ENCODE peak calls at places on chromosomes 2 and 18, in seven cellular contexts. Y is GM12878, Z is tibial nerve, E is K562, G is transverse colon, S is A549, N is stomach. F is an unnamed sample.
A peak's percentile ranks its signal among the peaks of the same experiment; 100 is the strongest.

GRCh38 chr18:21489119-21489750 is 111.3 kb downstream of the ESCO1 start:
- DNase-seq in N (peak; percentile 45), E (peak; percentile 78), G (peak; percentile 47), S (peak; percentile 36), Y (no peak), Z (no peak), F (no peak)

GRCh38 chr2:68225119-68225632 is 27.2 kb downstream of the PPP3R1 start:
- DNase-seq in Z (no peak), E (peak; percentile 75), S (peak; percentile 23), Y (peak; percentile 26), N (peak; percentile 31), G (peak; percentile 37), F (no peak)

GRCh38 chr2:109382946-109383345 is 230.8 kb downstream of the SEPTIN10 start:
- DNase-seq in S (no peak), N (peak; percentile 51), Z (peak; percentile 35), E (no peak), G (peak; percentile 17), Y (no peak), F (peak; percentile 82)

GRCh38 chr18:78893396-78894305 is 86.0 kb upstream of the SALL3 start:
- DNase-seq in G (no peak), Z (no peak), Y (no peak), S (no peak), E (no peak), N (no peak), F (no peak)

GRCh38 chr2:181715033-181715630 is 34.8 kb upstream of the NEUROD1 start:
- DNase-seq in E (peak; percentile 81), Y (peak; percentile 56), G (peak; percentile 60), S (peak; percentile 16), N (peak; percentile 68), Z (peak; percentile 47), F (peak; percentile 69)

GRCh38 chr2:156321243-156321904 is 11.1 kb downstream of the NR4A2 start:
- DNase-seq in N (peak; percentile 44), G (no peak), E (no peak), S (no peak), Y (no peak), Z (no peak), F (no peak)

GRCh38 chr18:37578886-37579513 is 13.4 kb upstream of the CELF4 start:
- DNase-seq in G (no peak), Z (no peak), E (peak; percentile 27), N (no peak), S (peak; percentile 27), Y (no peak), F (no peak)

GRCh38 chr2:164515030-164515429 is 106.3 kb downstream of the GRB14 start:
- DNase-seq in Z (no peak), S (no peak), N (no peak), G (no peak), Y (no peak), E (no peak), F (no peak)

GRCh38 chr18:32906506-32907214 is 133.8 kb upstream of the KLHL14 start:
- DNase-seq in S (no peak), Y (no peak), Z (no peak), E (no peak), G (no peak), N (no peak), F (no peak)

GRCh38 chr18:6413554-6414117 is 1.1 kb downstream of the L3MBTL4 start:
- DNase-seq in N (peak; percentile 35), Z (no peak), Y (no peak), E (no peak), S (no peak), G (no peak), F (no peak)

GRCh38 chr2:134154269-134154668 is 99.6 kb upstream of the MGAT5 start:
- DNase-seq in E (peak; percentile 62), Y (peak; percentile 36), G (peak; percentile 37), Z (no peak), N (no peak), S (no peak), F (no peak)

GRCh38 chr2:204335642-204336041 is 209.6 kb upstream of the PARD3B start:
- DNase-seq in G (no peak), Y (no peak), E (no peak), N (no peak), Z (no peak), S (no peak), F (no peak)

GRCh38 chr2:118431188-118431562 is 342.9 kb downstream of the INSIG2 start:
- DNase-seq in Z (no peak), N (no peak), S (no peak), E (peak; percentile 9), Y (no peak), G (no peak), F (no peak)

GRCh38 chr2:86015006-86015405 is 90.7 kb downstream of the POLR1A start:
- DNase-seq in E (no peak), G (no peak), Z (no peak), N (no peak), S (no peak), Y (no peak), F (peak; percentile 29)

GRCh38 chr2:217903859-217904613 is 98.8 kb downstream of the TNS1 start:
- DNase-seq in Z (peak; percentile 72), Y (no peak), G (peak; percentile 62), N (peak; percentile 81), E (no peak), S (no peak), F (peak; percentile 94)

GRCh38 chr2:187208199-187208785 is 239.8 kb downstream of the CALCRL start:
- DNase-seq in G (peak; percentile 9), N (no peak), Z (no peak), Y (no peak), S (no peak), E (no peak), F (no peak)

DNA sequence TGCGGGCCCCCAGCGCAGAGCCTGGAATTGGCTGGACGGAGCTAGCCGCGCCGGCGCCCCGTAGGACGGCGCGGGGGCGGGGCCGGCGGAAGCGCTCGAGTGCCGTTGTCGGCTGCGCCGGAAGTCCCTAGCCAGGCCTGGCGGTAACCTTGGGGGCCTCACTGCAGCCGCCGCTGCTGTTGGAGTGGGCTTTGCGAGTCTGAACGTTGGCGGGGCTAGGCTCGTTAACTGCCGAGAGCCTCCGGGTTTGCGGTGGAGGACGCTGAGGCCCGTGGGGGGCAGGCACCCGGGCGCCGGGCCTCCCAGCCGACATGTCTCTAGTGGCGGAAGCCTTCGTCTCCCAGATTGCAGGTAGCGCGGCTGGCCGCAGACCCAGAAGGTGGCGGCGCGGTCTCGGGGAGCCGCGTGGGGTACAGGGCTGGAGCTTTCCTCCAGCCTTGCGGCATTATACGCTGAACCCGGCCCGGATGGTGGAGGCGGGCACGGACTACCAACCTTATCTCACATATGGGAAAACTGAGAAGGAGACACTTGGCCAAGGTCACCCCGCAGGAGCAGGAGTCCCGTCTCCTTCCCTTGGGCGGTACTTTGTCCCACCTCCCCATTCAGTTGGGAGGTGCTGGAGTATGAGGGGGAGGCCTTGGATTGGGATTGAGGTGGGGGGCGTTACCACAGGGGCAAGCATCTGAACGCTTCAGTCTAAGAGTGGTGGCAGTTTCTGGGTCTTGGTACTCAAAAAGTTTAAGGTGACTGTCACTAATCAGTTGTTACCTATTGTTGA is at the start of gene MTX2:
- DNase-seq in N (peak; percentile 78), E (peak; percentile 93), G (peak; percentile 83), S (peak; percentile 50), Y (peak; percentile 19), Z (peak; percentile 30), F (peak; percentile 80)
- TF ChIP-seq EP300 in N (no peak), E (no peak), G (no peak), S (no peak), Y (no peak), Z (peak; percentile 76), F (no peak)

GRCh38 chr18:55780591-55781071 is 192.6 kb upstream of the TCF4 start:
- DNase-seq in S (no peak), N (no peak), G (no peak), Y (no peak), E (no peak), Z (no peak), F (no peak)
- H3K27ac ChIP-seq in S (peak overlapping the region; percentile 35), N (peak overlapping the region; percentile 72), G (peak overlapping the region; percentile 60), Y (no peak overlapping the region), E (no peak overlapping the region), Z (peak overlapping the region; percentile 69), F (peak overlapping the region; percentile 53)

GRCh38 chr2:7940723-7941122 is 741.1 kb upstream of the ID2 start:
- DNase-seq in S (no peak), G (no peak), Y (no peak), Z (no peak), N (no peak), E (no peak), F (no peak)
- TF ChIP-seq EP300 in S (no peak), G (no peak), Y (no peak), Z (no peak), N (no peak), E (no peak), F (no peak)

GRCh38 chr2:1997409-1997808 is 253.1 kb upstream of the PXDN start:
- DNase-seq in Z (no peak), Y (no peak), S (no peak), E (no peak), N (peak; percentile 37), G (peak; percentile 28), F (no peak)

GRCh38 chr2:1995987-1996386 is 251.7 kb upstream of the PXDN start:
- DNase-seq in Z (no peak), Y (no peak), G (no peak), N (no peak), E (no peak), S (no peak), F (no peak)

GRCh38 chr2:2000018-2000733 is 255.9 kb upstream of the PXDN start:
- DNase-seq in Y (no peak), E (no peak), S (no peak), Z (no peak), G (no peak), N (no peak), F (no peak)

GRCh38 chr2:1995584-1995983 is 251.3 kb upstream of the PXDN start:
- DNase-seq in E (no peak), Y (no peak), S (no peak), Z (no peak), G (no peak), N (no peak), F (no peak)

GRCh38 chr2:1997976-1998375 is 253.7 kb upstream of the PXDN start:
- DNase-seq in S (no peak), G (no peak), Z (no peak), E (no peak), Y (no peak), N (no peak), F (no peak)
- H3K27ac ChIP-seq in S (no peak overlapping the region), G (no peak overlapping the region), Z (no peak overlapping the region), E (no peak overlapping the region), Y (no peak overlapping the region), N (no peak overlapping the region), F (no peak overlapping the region)

GRCh38 chr2:149188291-149188690 is 142.1 kb upstream of the LYPD6 start:
- DNase-seq in Y (no peak), Z (no peak), E (no peak), S (no peak), G (no peak), N (no peak), F (no peak)

GRCh38 chr2:149192425-149192824 is 138.0 kb upstream of the LYPD6 start:
- DNase-seq in G (no peak), Z (no peak), Y (no peak), S (no peak), N (no peak), E (no peak), F (no peak)

GRCh38 chr2:149187061-149187460 is 143.3 kb upstream of the LYPD6 start:
- DNase-seq in G (no peak), N (no peak), Y (no peak), S (no peak), Z (no peak), E (no peak), F (no peak)

GRCh38 chr2:149191915-149192314 is 138.5 kb upstream of the LYPD6 start:
- DNase-seq in G (no peak), Y (no peak), S (no peak), Z (no peak), E (no peak), N (no peak), F (no peak)

GRCh38 chr2:149189769-149190168 is 140.6 kb upstream of the LYPD6 start:
- DNase-seq in S (no peak), E (no peak), G (no peak), N (no peak), Y (no peak), Z (no peak), F (no peak)
- TF ChIP-seq EP300 in S (no peak), E (no peak), G (no peak), N (no peak), Y (no peak), Z (no peak), F (no peak)

F was measured in sigmoid colon.